ENCODE peak calls at places on chromosomes 16 and 17, in seven cellular contexts. One of them, this sample, is unnamed.
A peak's percentile ranks its signal among the peaks of the same experiment; 100 is the strongest.

GRCh38 chr17:82043507-82043906 is 6.0 kb upstream of the DCXR start:
- DNase-seq in sigmoid colon: no peak
- DNase-seq in A673: no peak
- DNase-seq in cardiac muscle cell: no peak
- DNase-seq in fibroblast of lung: no peak
- DNase-seq in IMR-90: no peak
- DNase-seq in tibial artery: no peak
- DNase-seq in this sample: no peak

GRCh38 chr16:50296807-50297206 is 30.5 kb downstream of the ADCY7 start:
- DNase-seq in sigmoid colon: peak; percentile 32
- DNase-seq in A673: no peak
- DNase-seq in cardiac muscle cell: no peak
- DNase-seq in fibroblast of lung: no peak
- DNase-seq in IMR-90: no peak
- DNase-seq in tibial artery: no peak
- DNase-seq in this sample: no peak

GRCh38 chr16:56477096-56477878 is 25.9 kb downstream of the OGFOD1 start:
- DNase-seq in sigmoid colon: no peak
- DNase-seq in A673: peak; percentile 91
- DNase-seq in cardiac muscle cell: peak; percentile 86
- DNase-seq in fibroblast of lung: peak; percentile 94
- DNase-seq in IMR-90: peak; percentile 93
- DNase-seq in tibial artery: no peak
- DNase-seq in this sample: no peak

GRCh38 chr16:49620158-49620867 is 235.6 kb downstream of the ZNF423 start:
- DNase-seq in sigmoid colon: peak; percentile 89
- DNase-seq in A673: peak; percentile 24
- DNase-seq in cardiac muscle cell: peak; percentile 83
- DNase-seq in fibroblast of lung: peak; percentile 76
- DNase-seq in IMR-90: peak; percentile 53
- DNase-seq in tibial artery: peak; percentile 85
- DNase-seq in this sample: peak; percentile 50

GRCh38 chr16:21608647-21609328 is 9.4 kb downstream of the METTL9 start:
- DNase-seq in sigmoid colon: no peak
- DNase-seq in A673: no peak
- DNase-seq in cardiac muscle cell: peak; percentile 69
- DNase-seq in fibroblast of lung: no peak
- DNase-seq in IMR-90: no peak
- DNase-seq in tibial artery: no peak
- DNase-seq in this sample: no peak

GRCh38 chr17:867896-868489 is 85.8 kb downstream of the MRM3 start:
- DNase-seq in sigmoid colon: no peak
- DNase-seq in A673: no peak
- DNase-seq in cardiac muscle cell: no peak
- DNase-seq in fibroblast of lung: no peak
- DNase-seq in IMR-90: peak; percentile 22
- DNase-seq in tibial artery: no peak
- DNase-seq in this sample: no peak

GRCh38 chr17:74601944-74602572 is 10.0 kb upstream of the CD300LD start:
- DNase-seq in sigmoid colon: no peak
- DNase-seq in A673: peak; percentile 18
- DNase-seq in cardiac muscle cell: peak; percentile 70
- DNase-seq in fibroblast of lung: peak; percentile 28
- DNase-seq in IMR-90: peak; percentile 15
- DNase-seq in tibial artery: no peak
- DNase-seq in this sample: peak; percentile 88

GRCh38 chr17:19014628-19015215 is 10.2 kb upstream of the FAM83G start:
- DNase-seq in sigmoid colon: no peak
- DNase-seq in A673: no peak
- DNase-seq in cardiac muscle cell: no peak
- DNase-seq in fibroblast of lung: no peak
- DNase-seq in IMR-90: no peak
- DNase-seq in tibial artery: no peak
- DNase-seq in this sample: no peak

GRCh38 chr16:88478115-88478514 is 25.0 kb downstream of the ZFPM1 start:
- DNase-seq in sigmoid colon: no peak
- DNase-seq in A673: no peak
- DNase-seq in cardiac muscle cell: no peak
- DNase-seq in fibroblast of lung: no peak
- DNase-seq in IMR-90: no peak
- DNase-seq in tibial artery: no peak
- DNase-seq in this sample: no peak

GRCh38 chr16:46782320-46782719 is 34.2 kb upstream of the MYLK3 start:
- DNase-seq in sigmoid colon: no peak
- DNase-seq in A673: no peak
- DNase-seq in cardiac muscle cell: no peak
- DNase-seq in fibroblast of lung: no peak
- DNase-seq in IMR-90: no peak
- DNase-seq in tibial artery: no peak
- DNase-seq in this sample: no peak

GRCh38 chr17:21061971-21062526 is 19.2 kb upstream of the USP22 start:
- DNase-seq in sigmoid colon: no peak
- DNase-seq in A673: no peak
- DNase-seq in cardiac muscle cell: no peak
- DNase-seq in fibroblast of lung: no peak
- DNase-seq in IMR-90: no peak
- DNase-seq in tibial artery: no peak
- DNase-seq in this sample: no peak
- TF ChIP-seq CTCF in sigmoid colon: no peak
- TF ChIP-seq CTCF in A673: no peak
- TF ChIP-seq CTCF in cardiac muscle cell: no peak
- TF ChIP-seq CTCF in fibroblast of lung: no peak
- TF ChIP-seq CTCF in IMR-90: no peak
- TF ChIP-seq CTCF in tibial artery: no peak
- TF ChIP-seq CTCF in this sample: no peak

GRCh38 chr16:58460219-58460610 is 39.7 kb upstream of the NDRG4 start:
- DNase-seq in sigmoid colon: no peak
- DNase-seq in A673: no peak
- DNase-seq in cardiac muscle cell: no peak
- DNase-seq in fibroblast of lung: no peak
- DNase-seq in IMR-90: no peak
- DNase-seq in tibial artery: no peak
- DNase-seq in this sample: no peak

GRCh38 chr16:58462499-58462996 is 37.4 kb upstream of the NDRG4 start:
- DNase-seq in sigmoid colon: no peak
- DNase-seq in A673: no peak
- DNase-seq in cardiac muscle cell: no peak
- DNase-seq in fibroblast of lung: no peak
- DNase-seq in IMR-90: no peak
- DNase-seq in tibial artery: no peak
- DNase-seq in this sample: peak; percentile 51

GRCh38 chr16:58462089-58462488 is 37.9 kb upstream of the NDRG4 start:
- DNase-seq in sigmoid colon: no peak
- DNase-seq in A673: no peak
- DNase-seq in cardiac muscle cell: no peak
- DNase-seq in fibroblast of lung: no peak
- DNase-seq in IMR-90: no peak
- DNase-seq in tibial artery: no peak
- DNase-seq in this sample: peak; percentile 45

GRCh38 chr16:58461056-58461455 is 38.9 kb upstream of the NDRG4 start:
- DNase-seq in sigmoid colon: no peak
- DNase-seq in A673: no peak
- DNase-seq in cardiac muscle cell: no peak
- DNase-seq in fibroblast of lung: no peak
- DNase-seq in IMR-90: no peak
- DNase-seq in tibial artery: no peak
- DNase-seq in this sample: no peak

GRCh38 chr16:58461640-58462039 is 38.3 kb upstream of the NDRG4 start:
- DNase-seq in sigmoid colon: no peak
- DNase-seq in A673: no peak
- DNase-seq in cardiac muscle cell: no peak
- DNase-seq in fibroblast of lung: no peak
- DNase-seq in IMR-90: no peak
- DNase-seq in tibial artery: no peak
- DNase-seq in this sample: no peak
- H3K27ac ChIP-seq in sigmoid colon: no peak overlapping the region
- H3K27ac ChIP-seq in A673: no peak overlapping the region
- H3K27ac ChIP-seq in cardiac muscle cell: no peak overlapping the region
- H3K27ac ChIP-seq in fibroblast of lung: no peak overlapping the region
- H3K27ac ChIP-seq in IMR-90: no peak overlapping the region
- H3K27ac ChIP-seq in tibial artery: no peak overlapping the region
- H3K27ac ChIP-seq in this sample: no peak overlapping the region

GRCh38 chr16:51556694-51557327 is 405.7 kb upstream of the SALL1 start:
- DNase-seq in sigmoid colon: peak; percentile 75
- DNase-seq in A673: peak; percentile 91
- DNase-seq in cardiac muscle cell: peak; percentile 88
- DNase-seq in fibroblast of lung: peak; percentile 85
- DNase-seq in IMR-90: peak; percentile 96
- DNase-seq in tibial artery: no peak
- DNase-seq in this sample: no peak
- TF ChIP-seq CTCF in sigmoid colon: no peak
- TF ChIP-seq CTCF in A673: peak; percentile 17
- TF ChIP-seq CTCF in cardiac muscle cell: no peak
- TF ChIP-seq CTCF in fibroblast of lung: peak; percentile 28
- TF ChIP-seq CTCF in IMR-90: peak; percentile 20
- TF ChIP-seq CTCF in tibial artery: no peak
- TF ChIP-seq CTCF in this sample: no peak

GRCh38 chr16:58458634-58459343 is 41.2 kb upstream of the NDRG4 start:
- DNase-seq in sigmoid colon: no peak
- DNase-seq in A673: no peak
- DNase-seq in cardiac muscle cell: no peak
- DNase-seq in fibroblast of lung: no peak
- DNase-seq in IMR-90: no peak
- DNase-seq in tibial artery: no peak
- DNase-seq in this sample: no peak
- H3K27ac ChIP-seq in sigmoid colon: no peak overlapping the region
- H3K27ac ChIP-seq in A673: no peak overlapping the region
- H3K27ac ChIP-seq in cardiac muscle cell: no peak overlapping the region
- H3K27ac ChIP-seq in fibroblast of lung: no peak overlapping the region
- H3K27ac ChIP-seq in IMR-90: no peak overlapping the region
- H3K27ac ChIP-seq in tibial artery: no peak overlapping the region
- H3K27ac ChIP-seq in this sample: no peak overlapping the region

This sample was measured in endodermal cell.